ENCODE peak calls at places on chromosome 7, in eight cellular contexts. One of them, this sample, is unnamed.
A peak's percentile ranks its signal among the peaks of the same experiment; 100 is the strongest.

GRCh38 chr7:69756235-69756634 is 158.0 kb downstream of the AUTS2 start:
- DNase-seq in anterior cingulate cortex: no peak
- DNase-seq in BE2C: no peak
- DNase-seq in activated T-cell treated with anti-CD3 and anti-CD28 coated beads for 4 hours: no peak
- DNase-seq in fibroblast of the conjunctiva: no peak
- DNase-seq in Panc1: no peak
- DNase-seq in AG20443: peak; percentile 28
- DNase-seq in iPS DF 19.7: no peak
- DNase-seq in this sample: no peak

GRCh38 chr7:26328498-26329390 is 37.1 kb downstream of the SNX10 start:
- DNase-seq in anterior cingulate cortex: no peak
- DNase-seq in BE2C: no peak
- DNase-seq in Panc1: no peak
- DNase-seq in fibroblast of the conjunctiva: no peak
- DNase-seq in activated T-cell treated with anti-CD3 and anti-CD28 coated beads for 4 hours: no peak
- DNase-seq in AG20443: no peak
- DNase-seq in iPS DF 19.7: no peak
- DNase-seq in this sample: no peak

GRCh38 chr7:166370-167060 is 25.9 kb upstream of the FAM20C start:
- DNase-seq in anterior cingulate cortex: no peak
- DNase-seq in activated T-cell treated with anti-CD3 and anti-CD28 coated beads for 4 hours: no peak
- DNase-seq in fibroblast of the conjunctiva: no peak
- DNase-seq in iPS DF 19.7: no peak
- DNase-seq in BE2C: no peak
- DNase-seq in Panc1: no peak
- DNase-seq in AG20443: no peak
- DNase-seq in this sample: no peak

GRCh38 chr7:87231715-87232114 is 12.2 kb upstream of the TMEM243 start:
- DNase-seq in Panc1: no peak
- DNase-seq in fibroblast of the conjunctiva: no peak
- DNase-seq in BE2C: no peak
- DNase-seq in AG20443: no peak
- DNase-seq in activated T-cell treated with anti-CD3 and anti-CD28 coated beads for 4 hours: no peak
- DNase-seq in iPS DF 19.7: no peak
- DNase-seq in anterior cingulate cortex: no peak
- DNase-seq in this sample: no peak

GRCh38 chr7:124071843-124072242 is 39.0 kb upstream of the TMEM229A start:
- DNase-seq in iPS DF 19.7: no peak
- DNase-seq in BE2C: no peak
- DNase-seq in anterior cingulate cortex: no peak
- DNase-seq in activated T-cell treated with anti-CD3 and anti-CD28 coated beads for 4 hours: no peak
- DNase-seq in Panc1: no peak
- DNase-seq in AG20443: no peak
- DNase-seq in fibroblast of the conjunctiva: no peak
- DNase-seq in this sample: peak; percentile 73

GRCh38 chr7:96933067-96933645 is 72.2 kb upstream of the DLX6 start:
- DNase-seq in iPS DF 19.7: no peak
- DNase-seq in BE2C: no peak
- DNase-seq in anterior cingulate cortex: no peak
- DNase-seq in fibroblast of the conjunctiva: no peak
- DNase-seq in AG20443: no peak
- DNase-seq in Panc1: no peak
- DNase-seq in activated T-cell treated with anti-CD3 and anti-CD28 coated beads for 4 hours: no peak
- DNase-seq in this sample: no peak

GRCh38 chr7:159006610-159007130 is 138.0 kb downstream of the VIPR2 start:
- DNase-seq in AG20443: no peak
- DNase-seq in iPS DF 19.7: no peak
- DNase-seq in activated T-cell treated with anti-CD3 and anti-CD28 coated beads for 4 hours: no peak
- DNase-seq in anterior cingulate cortex: no peak
- DNase-seq in fibroblast of the conjunctiva: no peak
- DNase-seq in Panc1: no peak
- DNase-seq in BE2C: no peak
- DNase-seq in this sample: peak; percentile 55

GRCh38 chr7:122143376-122143750 is 686 bp downstream of the AASS start:
- DNase-seq in Panc1: no peak
- DNase-seq in iPS DF 19.7: no peak
- DNase-seq in AG20443: peak; percentile 25
- DNase-seq in BE2C: no peak
- DNase-seq in activated T-cell treated with anti-CD3 and anti-CD28 coated beads for 4 hours: no peak
- DNase-seq in anterior cingulate cortex: peak; percentile 30
- DNase-seq in fibroblast of the conjunctiva: no peak
- DNase-seq in this sample: peak; percentile 27

GRCh38 chr7:121562274-121562673 is 166.2 kb upstream of the FAM3C start:
- DNase-seq in iPS DF 19.7: no peak
- DNase-seq in Panc1: no peak
- DNase-seq in activated T-cell treated with anti-CD3 and anti-CD28 coated beads for 4 hours: no peak
- DNase-seq in AG20443: no peak
- DNase-seq in fibroblast of the conjunctiva: no peak
- DNase-seq in anterior cingulate cortex: no peak
- DNase-seq in BE2C: no peak
- DNase-seq in this sample: no peak

GRCh38 chr7:117484988-117485655 is 5.3 kb downstream of the CFTR start:
- DNase-seq in fibroblast of the conjunctiva: no peak
- DNase-seq in iPS DF 19.7: no peak
- DNase-seq in anterior cingulate cortex: no peak
- DNase-seq in BE2C: no peak
- DNase-seq in activated T-cell treated with anti-CD3 and anti-CD28 coated beads for 4 hours: no peak
- DNase-seq in AG20443: no peak
- DNase-seq in Panc1: no peak
- DNase-seq in this sample: no peak

GRCh38 chr7:155597753-155598140 is 46.7 kb upstream of the RBM33 start:
- DNase-seq in BE2C: no peak
- DNase-seq in anterior cingulate cortex: no peak
- DNase-seq in Panc1: no peak
- DNase-seq in activated T-cell treated with anti-CD3 and anti-CD28 coated beads for 4 hours: no peak
- DNase-seq in iPS DF 19.7: no peak
- DNase-seq in fibroblast of the conjunctiva: no peak
- DNase-seq in AG20443: no peak
- DNase-seq in this sample: no peak

GRCh38 chr7:972670-973309 is 2.6 kb downstream of the COX19 start:
- DNase-seq in anterior cingulate cortex: no peak
- DNase-seq in fibroblast of the conjunctiva: no peak
- DNase-seq in BE2C: no peak
- DNase-seq in activated T-cell treated with anti-CD3 and anti-CD28 coated beads for 4 hours: no peak
- DNase-seq in Panc1: no peak
- DNase-seq in iPS DF 19.7: no peak
- DNase-seq in AG20443: no peak
- DNase-seq in this sample: no peak

GRCh38 chr7:37230221-37230620 is 218.4 kb downstream of the ELMO1 start:
- DNase-seq in activated T-cell treated with anti-CD3 and anti-CD28 coated beads for 4 hours: peak; percentile 11
- DNase-seq in anterior cingulate cortex: no peak
- DNase-seq in AG20443: no peak
- DNase-seq in iPS DF 19.7: no peak
- DNase-seq in Panc1: no peak
- DNase-seq in BE2C: no peak
- DNase-seq in fibroblast of the conjunctiva: no peak
- DNase-seq in this sample: peak; percentile 52

GRCh38 chr7:158572000-158572828 is 15.4 kb downstream of the PTPRN2 start:
- DNase-seq in BE2C: peak; percentile 74
- DNase-seq in Panc1: peak; percentile 4
- DNase-seq in fibroblast of the conjunctiva: no peak
- DNase-seq in activated T-cell treated with anti-CD3 and anti-CD28 coated beads for 4 hours: no peak
- DNase-seq in anterior cingulate cortex: no peak
- DNase-seq in AG20443: no peak
- DNase-seq in iPS DF 19.7: no peak
- DNase-seq in this sample: peak; percentile 51

GRCh38 chr7:64946772-64947171 is 43.7 kb downstream of the ZNF273 start:
- DNase-seq in iPS DF 19.7: no peak
- DNase-seq in fibroblast of the conjunctiva: no peak
- DNase-seq in activated T-cell treated with anti-CD3 and anti-CD28 coated beads for 4 hours: no peak
- DNase-seq in Panc1: no peak
- DNase-seq in anterior cingulate cortex: no peak
- DNase-seq in BE2C: peak; percentile 34
- DNase-seq in AG20443: peak; percentile 18
- DNase-seq in this sample: no peak

GRCh38 chr7:67371429-67372305 is 375.0 kb downstream of the TYW1 start:
- DNase-seq in iPS DF 19.7: peak; percentile 28
- DNase-seq in Panc1: peak; percentile 69
- DNase-seq in fibroblast of the conjunctiva: peak; percentile 50
- DNase-seq in activated T-cell treated with anti-CD3 and anti-CD28 coated beads for 4 hours: peak; percentile 47
- DNase-seq in AG20443: peak; percentile 93
- DNase-seq in BE2C: peak; percentile 74
- DNase-seq in anterior cingulate cortex: peak; percentile 25
- DNase-seq in this sample: peak; percentile 74

GRCh38 chr7:25615005-25615404 is 386.7 kb upstream of the NPVF start:
- DNase-seq in BE2C: no peak
- DNase-seq in Panc1: no peak
- DNase-seq in iPS DF 19.7: no peak
- DNase-seq in fibroblast of the conjunctiva: no peak
- DNase-seq in anterior cingulate cortex: no peak
- DNase-seq in activated T-cell treated with anti-CD3 and anti-CD28 coated beads for 4 hours: no peak
- DNase-seq in AG20443: no peak
- DNase-seq in this sample: no peak

GRCh38 chr7:2567663-2568238 is 9.0 kb downstream of the IQCE start:
- DNase-seq in fibroblast of the conjunctiva: peak; percentile 20
- DNase-seq in Panc1: no peak
- DNase-seq in AG20443: peak; percentile 63
- DNase-seq in BE2C: peak; percentile 53
- DNase-seq in anterior cingulate cortex: peak; percentile 35
- DNase-seq in iPS DF 19.7: peak; percentile 56
- DNase-seq in activated T-cell treated with anti-CD3 and anti-CD28 coated beads for 4 hours: no peak
- DNase-seq in this sample: peak; percentile 6

GRCh38 chr7:40177071-40177470 is 42.3 kb downstream of the SUGCT start:
- DNase-seq in AG20443: no peak
- DNase-seq in fibroblast of the conjunctiva: no peak
- DNase-seq in BE2C: no peak
- DNase-seq in Panc1: no peak
- DNase-seq in activated T-cell treated with anti-CD3 and anti-CD28 coated beads for 4 hours: no peak
- DNase-seq in iPS DF 19.7: no peak
- DNase-seq in anterior cingulate cortex: no peak
- DNase-seq in this sample: no peak

GRCh38 chr7:132154248-132154647 is 422.0 kb downstream of the PLXNA4 start:
- DNase-seq in fibroblast of the conjunctiva: no peak
- DNase-seq in anterior cingulate cortex: no peak
- DNase-seq in AG20443: no peak
- DNase-seq in iPS DF 19.7: no peak
- DNase-seq in BE2C: no peak
- DNase-seq in activated T-cell treated with anti-CD3 and anti-CD28 coated beads for 4 hours: no peak
- DNase-seq in Panc1: no peak
- DNase-seq in this sample: no peak

GRCh38 chr7:43534110-43534509 is 48.8 kb upstream of the STK17A start:
- DNase-seq in fibroblast of the conjunctiva: no peak
- DNase-seq in BE2C: no peak
- DNase-seq in Panc1: no peak
- DNase-seq in activated T-cell treated with anti-CD3 and anti-CD28 coated beads for 4 hours: no peak
- DNase-seq in AG20443: peak; percentile 27
- DNase-seq in anterior cingulate cortex: no peak
- DNase-seq in iPS DF 19.7: no peak
- DNase-seq in this sample: no peak